ENCODE peak calls at places on chromosomes 2 and 18, in ten cellular contexts. E, S, I, C, J, K, Z, Q, G and F are unnamed samples. For H3K4me1, the result is how much of the 10 kb centered on the place peaks cover.

GRCh38 chr18:49548266-49548665 is 13.6 kb upstream of the LIPG start:
- DNase-seq in S (no peak), Q (no peak), G (no peak), Z (no peak), K (no peak), J (peak), E (peak), I (peak), C (no peak), F (no peak)

GRCh38 chr2:227194219-227194618 is 29.8 kb downstream of the COL4A3 start:
- DNase-seq in S (no peak), I (no peak), Z (no peak), Q (no peak), G (no peak), C (no peak), J (no peak), E (no peak), K (no peak), F (no peak)

GRCh38 chr2:208163489-208163888 is at the start of gene CRYGA:
- DNase-seq in G (no peak), S (no peak), I (no peak), J (no peak), C (no peak), Z (no peak), E (no peak), Q (no peak), K (no peak), F (no peak)

GRCh38 chr2:58762176-58762781 is 521.2 kb upstream of the FANCL start:
- DNase-seq in E (peak), J (peak), C (peak), Q (peak), S (peak), I (peak), Z (peak), K (peak), G (peak), F (no peak)

GRCh38 chr2:146982393-146982846 is 862.4 kb upstream of the ACVR2A start:
- DNase-seq in G (no peak), Q (no peak), S (no peak), Z (peak), I (peak), E (peak), K (no peak), J (peak), C (peak), F (no peak)

GRCh38 chr2:233436191-233436581 is 81.9 kb downstream of the DGKD start:
- DNase-seq in J (peak), I (no peak), G (peak), Q (no peak), Z (no peak), S (no peak), C (no peak), K (no peak), E (no peak), F (no peak)

GRCh38 chr18:36829362-36830140 is 624 bp downstream of the KIAA1328 start:
- DNase-seq in Q (peak), J (no peak), C (no peak), Z (no peak), G (no peak), K (no peak), I (peak), E (peak), S (no peak), F (no peak)

GRCh38 chr18:7872569-7872968 is 305.5 kb downstream of the PTPRM start:
- DNase-seq in C (no peak), Q (no peak), Z (no peak), S (no peak), E (peak), J (peak), K (no peak), G (no peak), I (peak), F (no peak)

GRCh38 chr18:21444465-21445023 is 156.0 kb downstream of the ESCO1 start:
- DNase-seq in Z (peak), K (peak), E (peak), J (peak), C (no peak), I (peak), G (no peak), S (peak), Q (peak), F (no peak)

GRCh38 chr2:1223791-1224190 is 189.5 kb upstream of the TPO start:
- DNase-seq in G (no peak), Z (no peak), E (no peak), I (no peak), Q (no peak), S (no peak), K (no peak), C (no peak), J (no peak), F (peak)

GRCh38 chr18:63664571-63664970 is 2.9 kb upstream of the SERPINB3 start:
- DNase-seq in K (no peak), Q (no peak), S (no peak), Z (no peak), I (no peak), J (no peak), C (no peak), E (no peak), G (no peak), F (no peak)

GRCh38 chr2:181312515-181312927 is 144.7 kb upstream of the ITGA4 start:
- DNase-seq in I (no peak), K (no peak), G (peak), E (no peak), Z (no peak), Q (no peak), J (peak), C (no peak), S (peak), F (no peak)

GRCh38 chr2:19607931-19608762 is 249.7 kb upstream of the OSR1 start:
- DNase-seq in S (no peak), C (no peak), Q (no peak), Z (no peak), G (no peak), K (no peak), E (peak), I (peak), J (no peak), F (no peak)

GRCh38 chr2:65922794-65923193 is 490.4 kb upstream of the SPRED2 start:
- DNase-seq in C (peak), S (no peak), G (no peak), I (peak), J (no peak), K (no peak), Q (no peak), Z (peak), E (peak), F (no peak)

GRCh38 chr18:79598046-79598884 is 81.3 kb upstream of the CTDP1 start:
- DNase-seq in Z (peak), I (no peak), K (no peak), Q (no peak), G (peak), J (peak), S (no peak), E (no peak), C (peak), F (peak)

GRCh38 chr18:34631567-34631966 is 78.5 kb upstream of the DTNA start:
- DNase-seq in Z (no peak), I (no peak), J (no peak), K (no peak), G (no peak), Q (no peak), C (no peak), S (no peak), E (no peak), F (no peak)

GRCh38 chr18:26574958-26575864 is 26.9 kb upstream of the KCTD1 start:
- DNase-seq in E (peak), Q (peak), C (peak), K (peak), I (peak), G (peak), Z (peak), J (no peak), S (peak), F (peak)

GRCh38 chr18:23258566-23259265 is 123.4 kb downstream of the CABLES1 start:
- DNase-seq in C (no peak), E (no peak), Z (no peak), K (no peak), S (no peak), G (no peak), I (no peak), J (no peak), Q (no peak), F (no peak)

GRCh38 chr2:182951948-182952663 is 85.7 kb upstream of the FRZB start:
- DNase-seq in S (peak), C (no peak), J (no peak), Q (no peak), K (no peak), E (no peak), G (no peak), I (no peak), Z (no peak), F (no peak)

GRCh38 chr2:203097735-203098134 is 83.1 kb downstream of the NBEAL1 start:
- DNase-seq in G (no peak), I (peak), K (no peak), J (no peak), E (no peak), Q (no peak), Z (no peak), S (no peak), C (no peak), F (no peak)

GRCh38 chr2:25966531-25967265 is 15.6 kb downstream of the KIF3C start:
- DNase-seq in G (no peak), Z (no peak), Q (no peak), K (no peak), I (no peak), J (no peak), C (no peak), S (no peak), E (no peak), F (peak)

GRCh38 chr2:146990311-146990781 is 854.5 kb upstream of the ACVR2A start:
- DNase-seq in Z (no peak), J (no peak), S (no peak), C (no peak), K (no peak), G (no peak), I (peak), E (peak), Q (no peak), F (no peak)

DNA sequence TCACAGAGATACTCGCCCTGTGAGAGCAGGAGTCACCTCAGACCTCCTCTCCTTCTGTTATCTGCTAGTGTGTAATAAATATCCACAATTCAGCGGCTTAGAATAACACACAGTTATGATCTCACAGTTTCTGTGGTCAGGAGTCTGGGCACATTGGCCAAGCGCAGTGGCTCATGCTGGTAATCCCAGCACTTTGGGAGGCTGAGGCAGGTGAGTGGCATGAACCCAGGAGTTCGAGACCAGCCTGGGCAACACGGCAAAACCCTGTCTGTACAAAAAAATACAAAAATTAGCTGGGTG is 77.8 kb downstream of the LRRFIP1 start:
- DNase-seq in G (no peak), J (peak), Z (no peak), S (no peak), E (no peak), Q (no peak), K (no peak), C (no peak), I (no peak), F (no peak)
- H3K4me1 ChIP-seq in G (half or more), J (under half), Z (under half), S (under half), E (under half), Q (under half), K (half or more), C (half or more), I (under half), F (under half)

GRCh38 chr2:120866483-120867140 is 130.9 kb downstream of the GLI2 start:
- DNase-seq in C (peak), K (no peak), G (peak), Q (no peak), S (no peak), I (peak), Z (no peak), E (no peak), J (no peak), F (no peak)
- H3K4me3 ChIP-seq in C (no peak), K (peak), G (no peak), Q (peak), S (no peak), I (peak), Z (no peak), E (peak), J (peak), F (peak)

GRCh38 chr2:136126021-136126420 is 8.1 kb upstream of the CXCR4 start:
- DNase-seq in J (peak), S (no peak), K (no peak), E (no peak), C (no peak), Q (peak), I (no peak), G (no peak), Z (no peak), F (no peak)
- H3K4me1 ChIP-seq in J (under half), S (under half), K (under half), E (under half), C (under half), Q (half or more), I (under half), G (half or more), Z (under half), F (under half)

DNA sequence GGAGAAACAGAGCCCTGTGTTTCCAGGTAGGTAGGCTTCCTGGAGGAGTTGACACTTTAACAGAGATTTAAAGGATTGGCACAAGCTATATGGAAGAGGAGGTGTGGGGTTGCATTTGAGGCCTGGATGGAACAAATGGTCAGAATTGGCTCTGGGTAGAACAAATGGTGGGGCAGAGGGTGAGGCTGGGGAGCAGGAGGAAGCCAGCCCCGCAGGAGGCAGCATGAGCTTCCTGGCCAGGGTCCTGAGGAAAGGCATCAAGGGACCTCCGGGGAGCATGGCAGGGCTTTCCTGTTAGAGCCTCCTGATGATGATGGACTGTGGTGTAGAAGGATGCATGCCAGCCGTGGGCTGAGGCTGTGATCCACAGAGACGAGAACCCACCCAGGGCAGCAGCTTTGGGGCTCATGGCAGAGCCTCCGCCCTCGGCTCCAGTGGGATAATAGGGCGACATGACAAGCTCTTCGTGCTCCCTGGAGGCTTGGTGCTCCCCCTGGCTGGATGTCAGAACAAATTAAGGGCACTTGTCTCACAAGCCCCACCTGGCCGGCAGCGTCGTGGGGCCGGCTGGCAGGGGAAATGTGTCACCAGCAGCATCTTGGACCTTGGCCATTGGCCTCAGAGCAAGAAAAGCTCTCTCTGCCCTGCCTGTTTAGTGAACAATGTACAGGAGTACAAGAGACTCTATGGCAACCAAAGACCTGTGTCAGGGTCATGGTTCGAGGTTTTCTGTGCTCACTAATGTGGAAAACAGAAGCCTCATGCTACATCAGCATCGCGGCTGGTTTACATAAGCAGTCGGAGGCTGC is 153.5 kb downstream of the MYCN start:
- DNase-seq in G (no peak), E (no peak), S (no peak), Q (no peak), K (peak), Z (no peak), I (no peak), J (peak), C (no peak), F (no peak)
- H3K4me3 ChIP-seq in G (no peak), E (no peak), S (no peak), Q (no peak), K (no peak), Z (no peak), I (no peak), J (no peak), C (no peak), F (no peak)

DNA sequence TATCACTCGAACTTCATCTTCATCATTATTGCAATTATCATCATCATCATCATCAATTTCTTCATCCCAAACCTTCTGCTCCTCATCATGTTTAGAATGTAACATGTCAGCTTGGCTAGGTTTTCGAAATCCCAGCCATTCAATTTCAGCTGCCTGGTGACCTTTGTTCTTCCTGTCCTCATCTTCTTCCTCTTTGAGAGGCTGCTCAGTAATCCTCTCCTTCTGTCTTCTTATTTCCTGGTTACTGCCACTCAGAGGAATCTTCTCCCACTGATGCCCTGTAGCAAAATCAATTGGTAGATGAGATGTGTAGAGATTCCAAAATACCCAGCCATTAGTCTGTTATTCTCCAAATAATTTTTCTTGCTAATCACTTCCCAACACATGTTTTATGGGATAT is 4.1 kb downstream of the ERMN start:
- DNase-seq in E (no peak), C (no peak), J (no peak), S (no peak), Q (no peak), Z (no peak), G (no peak), K (no peak), I (no peak), F (no peak)
- H3K4me1 ChIP-seq in E (under half), C (under half), J (under half), S (under half), Q (half or more), Z (under half), G (under half), K (under half), I (under half), F (under half)

GRCh38 chr2:206442516-206442853 is 847 bp upstream of the ADAM23 start:
- DNase-seq in E (no peak), I (no peak), Z (no peak), G (no peak), Q (no peak), S (no peak), J (no peak), C (no peak), K (no peak), F (no peak)

GRCh38 chr2:206443735-206444527 is 599 bp downstream of the ADAM23 start:
- DNase-seq in E (peak), S (peak), K (peak), Q (peak), Z (no peak), G (peak), I (peak), J (no peak), C (no peak), F (peak)

GRCh38 chr2:206442854-206443734 is at the start of gene ADAM23:
- DNase-seq in I (peak), E (peak), J (peak), C (no peak), Q (peak), K (peak), G (no peak), Z (no peak), S (peak), F (peak)

DNA sequence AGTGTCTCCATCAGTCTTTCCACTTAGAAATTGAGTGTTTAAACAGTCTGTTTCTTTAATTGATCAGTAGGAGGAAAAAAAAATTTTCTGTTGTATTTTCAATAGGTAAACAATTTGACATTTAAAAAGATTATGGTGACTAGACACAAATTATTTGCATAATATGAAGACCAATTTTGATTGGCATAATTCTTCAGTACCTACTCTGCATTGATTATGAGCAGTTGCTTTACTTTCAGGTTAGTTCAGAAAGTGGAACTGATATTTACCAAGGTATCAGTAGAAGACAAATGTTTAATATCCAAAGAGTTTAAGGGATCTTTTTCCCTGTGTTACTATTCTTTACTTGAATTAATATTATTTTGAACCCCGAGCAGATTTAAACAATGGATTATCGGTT is 2.6 kb downstream of the ADAM23 start:
- DNase-seq in K (no peak), C (no peak), S (no peak), G (no peak), Z (no peak), Q (no peak), E (no peak), I (no peak), J (no peak), F (no peak)
- H3K4me3 ChIP-seq in K (no peak), C (no peak), S (no peak), G (no peak), Z (no peak), Q (no peak), E (no peak), I (no peak), J (no peak), F (no peak)

GRCh38 chr2:59936031-59936430 is 617.4 kb downstream of the BCL11A start:
- DNase-seq in I (no peak), J (no peak), S (no peak), E (no peak), C (no peak), K (no peak), Z (no peak), Q (no peak), G (no peak), F (no peak)
- H3K4me1 ChIP-seq in I (under half), J (under half), S (under half), E (under half), C (under half), K (under half), Z (under half), Q (under half), G (under half), F (under half)

GRCh38 chr2:141316103-141316502 is 814.7 kb downstream of the LRP1B start:
- DNase-seq in J (no peak), C (no peak), I (no peak), K (no peak), Q (no peak), G (no peak), Z (no peak), E (no peak), S (no peak), F (no peak)
- H3K4me3 ChIP-seq in J (no peak), C (no peak), I (no peak), K (no peak), Q (no peak), G (no peak), Z (no peak), E (no peak), S (no peak), F (no peak)